ENCODE peak calls at places on chromosomes 7 and 10, in five cellular contexts. One of them, this sample, is unnamed.

GRCh38 chr7:116249969-116250553 is 39.7 kb downstream of the TES start:
- DNase-seq in CD8-positive, alpha-beta memory T cell: no peak
- DNase-seq in IMR-90: peak
- DNase-seq in ovary: no peak
- DNase-seq in lower lobe of right lung: no peak
- DNase-seq in this sample: peak

GRCh38 chr7:2612445-2613112 is 19.2 kb upstream of the TTYH3 start:
- DNase-seq in IMR-90: no peak
- DNase-seq in ovary: no peak
- DNase-seq in CD8-positive, alpha-beta memory T cell: no peak
- DNase-seq in lower lobe of right lung: no peak
- DNase-seq in this sample: no peak

GRCh38 chr10:74888947-74889661 is 62.7 kb downstream of the KAT6B start:
- DNase-seq in lower lobe of right lung: no peak
- DNase-seq in CD8-positive, alpha-beta memory T cell: no peak
- DNase-seq in ovary: no peak
- DNase-seq in IMR-90: no peak
- DNase-seq in this sample: no peak

GRCh38 chr7:92588561-92588960 is 1.6 kb downstream of the FAM133B start:
- DNase-seq in CD8-positive, alpha-beta memory T cell: no peak
- DNase-seq in lower lobe of right lung: no peak
- DNase-seq in ovary: no peak
- DNase-seq in IMR-90: no peak
- DNase-seq in this sample: peak

GRCh38 chr7:2651847-2652735 is 20.3 kb downstream of the TTYH3 start:
- DNase-seq in lower lobe of right lung: no peak
- DNase-seq in ovary: no peak
- DNase-seq in IMR-90: no peak
- DNase-seq in CD8-positive, alpha-beta memory T cell: no peak
- DNase-seq in this sample: no peak

GRCh38 chr7:142587578-142588191 is 161.6 kb upstream of the PRSS1 start:
- DNase-seq in lower lobe of right lung: no peak
- DNase-seq in ovary: no peak
- DNase-seq in IMR-90: peak
- DNase-seq in CD8-positive, alpha-beta memory T cell: no peak
- DNase-seq in this sample: peak

GRCh38 chr7:34675749-34676374 is 17.8 kb downstream of the NPSR1 start:
- DNase-seq in lower lobe of right lung: no peak
- DNase-seq in ovary: no peak
- DNase-seq in IMR-90: no peak
- DNase-seq in CD8-positive, alpha-beta memory T cell: no peak
- DNase-seq in this sample: peak

GRCh38 chr7:16422100-16422430 is 727 bp upstream of the CRPPA start:
- DNase-seq in ovary: no peak
- DNase-seq in CD8-positive, alpha-beta memory T cell: no peak
- DNase-seq in lower lobe of right lung: no peak
- DNase-seq in IMR-90: peak
- DNase-seq in this sample: no peak

GRCh38 chr10:111739160-111739712 is 444.3 kb downstream of the GPAM start:
- DNase-seq in lower lobe of right lung: no peak
- DNase-seq in ovary: no peak
- DNase-seq in CD8-positive, alpha-beta memory T cell: no peak
- DNase-seq in IMR-90: no peak
- DNase-seq in this sample: no peak

GRCh38 chr7:23594879-23595604 is 2.1 kb upstream of the CCDC126 start:
- DNase-seq in CD8-positive, alpha-beta memory T cell: no peak
- DNase-seq in lower lobe of right lung: no peak
- DNase-seq in IMR-90: no peak
- DNase-seq in ovary: no peak
- DNase-seq in this sample: no peak

GRCh38 chr7:36037121-36037662 is 115.9 kb upstream of the EEPD1 start:
- DNase-seq in ovary: no peak
- DNase-seq in CD8-positive, alpha-beta memory T cell: no peak
- DNase-seq in IMR-90: peak
- DNase-seq in lower lobe of right lung: no peak
- DNase-seq in this sample: no peak

GRCh38 chr10:46551701-46552525 is 4.5 kb downstream of the GPRIN2 start:
- DNase-seq in IMR-90: no peak
- DNase-seq in lower lobe of right lung: peak
- DNase-seq in ovary: peak
- DNase-seq in CD8-positive, alpha-beta memory T cell: no peak
- DNase-seq in this sample: peak

GRCh38 chr10:24822557-24822956 is 98.9 kb upstream of the ARHGAP21 start:
- DNase-seq in CD8-positive, alpha-beta memory T cell: no peak
- DNase-seq in IMR-90: no peak
- DNase-seq in ovary: no peak
- DNase-seq in lower lobe of right lung: no peak
- DNase-seq in this sample: no peak

GRCh38 chr10:130807721-130808120 is 503.8 kb downstream of the TCERG1L start:
- DNase-seq in CD8-positive, alpha-beta memory T cell: no peak
- DNase-seq in lower lobe of right lung: no peak
- DNase-seq in ovary: no peak
- DNase-seq in IMR-90: no peak
- DNase-seq in this sample: no peak

GRCh38 chr7:27689045-27689877 is 26.6 kb upstream of the HIBADH start:
- DNase-seq in ovary: no peak
- DNase-seq in lower lobe of right lung: no peak
- DNase-seq in CD8-positive, alpha-beta memory T cell: no peak
- DNase-seq in IMR-90: peak
- DNase-seq in this sample: peak

GRCh38 chr7:41893656-41894055 is 190.8 kb upstream of the INHBA start:
- DNase-seq in CD8-positive, alpha-beta memory T cell: no peak
- DNase-seq in ovary: no peak
- DNase-seq in lower lobe of right lung: no peak
- DNase-seq in IMR-90: no peak
- DNase-seq in this sample: no peak

GRCh38 chr10:31935678-31936077 is 7.0 kb upstream of the ARHGAP12 start:
- DNase-seq in lower lobe of right lung: no peak
- DNase-seq in CD8-positive, alpha-beta memory T cell: no peak
- DNase-seq in ovary: no peak
- DNase-seq in IMR-90: no peak
- DNase-seq in this sample: no peak

GRCh38 chr10:74039561-74040145 is 41.7 kb downstream of the VCL start:
- DNase-seq in lower lobe of right lung: no peak
- DNase-seq in CD8-positive, alpha-beta memory T cell: no peak
- DNase-seq in ovary: no peak
- DNase-seq in IMR-90: peak
- DNase-seq in this sample: no peak

GRCh38 chr10:114297136-114297705 is 58.2 kb downstream of the VWA2 start:
- DNase-seq in CD8-positive, alpha-beta memory T cell: no peak
- DNase-seq in lower lobe of right lung: no peak
- DNase-seq in ovary: peak
- DNase-seq in IMR-90: no peak
- DNase-seq in this sample: no peak

GRCh38 chr7:36896956-36897594 is 172.8 kb upstream of the AOAH start:
- DNase-seq in lower lobe of right lung: no peak
- DNase-seq in CD8-positive, alpha-beta memory T cell: no peak
- DNase-seq in ovary: no peak
- DNase-seq in IMR-90: no peak
- DNase-seq in this sample: no peak

GRCh38 chr10:48901152-48901705 is 38.4 kb downstream of the LRRC18 start:
- DNase-seq in lower lobe of right lung: no peak
- DNase-seq in CD8-positive, alpha-beta memory T cell: no peak
- DNase-seq in ovary: no peak
- DNase-seq in IMR-90: no peak
- DNase-seq in this sample: no peak

GRCh38 chr10:77907900-77908717 is 18.4 kb downstream of the DLG5 start:
- DNase-seq in CD8-positive, alpha-beta memory T cell: no peak
- DNase-seq in IMR-90: no peak
- DNase-seq in lower lobe of right lung: no peak
- DNase-seq in ovary: no peak
- DNase-seq in this sample: no peak

GRCh38 chr7:20220293-20220755 is 3.1 kb upstream of the MACC1 start:
- DNase-seq in ovary: no peak
- DNase-seq in IMR-90: no peak
- DNase-seq in CD8-positive, alpha-beta memory T cell: no peak
- DNase-seq in lower lobe of right lung: no peak
- DNase-seq in this sample: no peak

GRCh38 chr7:131370523-131370968 is 42.9 kb downstream of the MKLN1 start:
- DNase-seq in ovary: no peak
- DNase-seq in lower lobe of right lung: no peak
- DNase-seq in IMR-90: peak
- DNase-seq in CD8-positive, alpha-beta memory T cell: peak
- DNase-seq in this sample: peak
- H3K4me3 ChIP-seq in ovary: no peak
- H3K4me3 ChIP-seq in lower lobe of right lung: no peak
- H3K4me3 ChIP-seq in IMR-90: no peak
- H3K4me3 ChIP-seq in CD8-positive, alpha-beta memory T cell: no peak
- H3K4me3 ChIP-seq in this sample: no peak

DNA sequence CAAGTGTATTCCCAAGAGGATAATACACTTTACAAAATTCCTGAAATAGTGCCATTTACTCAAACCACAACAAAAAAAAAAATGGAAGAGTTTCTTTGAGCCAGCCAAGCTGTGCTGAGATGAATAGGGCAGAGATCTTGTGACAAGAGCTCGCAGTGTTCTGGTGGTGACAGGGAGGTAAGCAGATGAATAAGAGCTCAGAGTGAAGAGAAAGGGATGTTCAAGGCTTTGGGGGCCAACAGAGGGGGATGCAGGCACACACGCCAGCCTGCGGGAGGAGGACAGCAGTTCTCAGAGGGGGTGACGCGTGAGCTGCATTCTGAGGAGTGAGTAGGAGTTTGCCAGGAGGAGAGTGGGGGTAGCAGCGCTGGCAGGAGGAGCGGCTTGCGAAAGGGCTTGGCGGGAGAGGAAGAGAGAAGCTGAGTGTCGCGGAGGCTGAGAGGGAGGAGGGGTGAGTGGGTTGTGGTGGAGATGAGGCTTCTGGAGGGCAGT is 194.4 kb upstream of the IMMP2L start:
- DNase-seq in IMR-90: peak
- DNase-seq in CD8-positive, alpha-beta memory T cell: no peak
- DNase-seq in ovary: peak
- DNase-seq in lower lobe of right lung: peak
- DNase-seq in this sample: peak
- H3K4me3 ChIP-seq in IMR-90: peak
- H3K4me3 ChIP-seq in CD8-positive, alpha-beta memory T cell: no peak
- H3K4me3 ChIP-seq in ovary: peak
- H3K4me3 ChIP-seq in lower lobe of right lung: no peak
- H3K4me3 ChIP-seq in this sample: no peak

GRCh38 chr10:1202343-1202742 is 146.2 kb downstream of the WDR37 start:
- DNase-seq in lower lobe of right lung: no peak
- DNase-seq in ovary: no peak
- DNase-seq in CD8-positive, alpha-beta memory T cell: no peak
- DNase-seq in IMR-90: no peak
- DNase-seq in this sample: no peak
- H3K4me3 ChIP-seq in lower lobe of right lung: no peak
- H3K4me3 ChIP-seq in ovary: no peak
- H3K4me3 ChIP-seq in CD8-positive, alpha-beta memory T cell: no peak
- H3K4me3 ChIP-seq in IMR-90: no peak
- H3K4me3 ChIP-seq in this sample: no peak

GRCh38 chr7:140674899-140675701 is 2.4 kb downstream of the ADCK2 start:
- DNase-seq in lower lobe of right lung: no peak
- DNase-seq in IMR-90: peak
- DNase-seq in ovary: peak
- DNase-seq in CD8-positive, alpha-beta memory T cell: no peak
- DNase-seq in this sample: no peak
- H3K4me3 ChIP-seq in lower lobe of right lung: no peak
- H3K4me3 ChIP-seq in IMR-90: no peak
- H3K4me3 ChIP-seq in ovary: no peak
- H3K4me3 ChIP-seq in CD8-positive, alpha-beta memory T cell: no peak
- H3K4me3 ChIP-seq in this sample: peak

DNA sequence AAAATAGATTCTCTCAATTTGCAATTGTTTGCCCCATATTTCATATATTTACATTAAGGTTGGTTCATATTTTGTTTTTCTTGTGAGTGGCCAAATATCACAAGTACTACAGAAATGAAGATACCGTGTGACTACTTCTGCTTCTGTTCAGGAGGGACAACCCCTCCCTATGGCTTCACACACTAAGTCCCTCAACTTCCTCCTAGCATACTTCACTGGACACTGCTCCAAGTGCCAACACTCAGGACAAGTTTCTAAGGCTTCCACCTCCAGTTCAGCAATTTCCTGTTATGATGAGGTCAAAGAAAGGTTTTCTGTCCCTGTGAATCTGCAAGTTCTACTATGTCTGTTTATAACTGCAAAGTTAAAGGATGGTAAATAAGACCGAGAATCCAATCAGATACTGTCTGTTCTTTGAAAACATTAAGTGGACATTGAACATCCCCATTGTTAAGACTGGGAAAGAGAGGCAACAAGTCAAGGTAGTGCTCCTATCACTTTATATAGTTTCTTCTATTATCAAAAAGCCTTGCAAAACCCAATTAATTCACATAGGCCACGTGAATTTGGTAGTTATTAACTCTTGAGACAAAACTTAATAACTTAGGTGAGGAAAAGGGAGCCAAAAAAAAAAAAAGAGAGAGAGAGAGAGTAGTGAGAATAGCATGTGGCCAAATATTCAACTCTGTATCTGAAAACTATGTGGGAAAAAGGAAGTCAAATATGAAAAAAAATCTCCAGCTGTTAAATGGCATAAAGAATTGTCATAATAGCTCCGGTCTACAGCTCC is 81.3 kb upstream of the DKK1 start:
- DNase-seq in CD8-positive, alpha-beta memory T cell: no peak
- DNase-seq in lower lobe of right lung: no peak
- DNase-seq in ovary: no peak
- DNase-seq in IMR-90: no peak
- DNase-seq in this sample: no peak
- H3K4me3 ChIP-seq in CD8-positive, alpha-beta memory T cell: no peak
- H3K4me3 ChIP-seq in lower lobe of right lung: peak
- H3K4me3 ChIP-seq in ovary: no peak
- H3K4me3 ChIP-seq in IMR-90: peak
- H3K4me3 ChIP-seq in this sample: no peak

DNA sequence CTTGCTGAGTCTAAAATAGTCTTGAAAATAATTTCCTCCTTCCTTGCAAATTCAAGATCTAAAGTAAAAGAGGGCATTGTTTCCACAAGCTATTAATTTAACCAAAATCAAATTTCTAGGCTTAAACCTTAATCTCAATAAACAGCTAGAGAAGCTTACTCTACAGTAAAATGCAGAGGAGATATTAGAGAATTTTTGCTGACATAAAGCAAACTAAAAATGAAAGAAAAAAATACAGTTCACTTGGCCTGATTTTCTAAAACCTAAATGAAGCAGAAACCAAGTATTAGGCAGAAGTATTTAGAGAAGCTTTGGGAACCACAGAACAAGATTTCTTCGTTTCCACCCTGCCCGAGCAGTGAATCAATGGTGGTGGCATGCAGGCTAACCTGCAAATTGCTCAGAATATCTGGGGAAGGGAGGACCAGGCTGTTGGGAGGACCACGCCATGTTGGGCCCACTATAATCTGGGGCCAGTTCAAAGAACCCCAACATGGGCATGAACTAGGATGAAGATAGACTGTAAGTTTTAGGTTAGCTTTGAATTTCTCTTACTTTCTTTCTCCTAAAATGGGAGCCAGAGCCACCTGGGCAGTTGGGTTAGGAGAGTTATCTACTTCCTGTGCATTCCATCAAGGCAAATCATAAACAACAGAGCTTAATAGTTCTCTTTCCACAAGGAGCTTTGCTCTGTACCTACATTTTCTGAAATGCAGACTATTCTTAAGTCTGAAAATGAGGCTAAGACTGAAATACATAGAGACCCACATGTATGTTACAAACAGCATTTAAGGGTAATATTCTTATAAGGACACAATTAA is 4.1 kb downstream of the LAMB1 start:
- DNase-seq in ovary: no peak
- DNase-seq in lower lobe of right lung: no peak
- DNase-seq in IMR-90: no peak
- DNase-seq in CD8-positive, alpha-beta memory T cell: no peak
- DNase-seq in this sample: no peak
- H3K4me3 ChIP-seq in ovary: no peak
- H3K4me3 ChIP-seq in lower lobe of right lung: peak
- H3K4me3 ChIP-seq in IMR-90: no peak
- H3K4me3 ChIP-seq in CD8-positive, alpha-beta memory T cell: no peak
- H3K4me3 ChIP-seq in this sample: no peak

This sample was measured in DND-41.